ENCODE peak calls at places on chromosomes 5 and 9, in five cellular contexts. One of them, this sample, is unnamed.

GRCh38 chr9:131407717-131408195 is 13.9 kb downstream of the PRRC2B start:
- DNase-seq in mesenchymal stem cell: peak; percentile 35
- DNase-seq in neuronal stem cell: no peak
- DNase-seq in IMR-90: no peak
- DNase-seq in trophoblast cell: peak; percentile 33
- DNase-seq in this sample: peak; percentile 85

GRCh38 chr9:35350827-35351549 is 138.9 kb upstream of the RUSC2 start:
- DNase-seq in mesenchymal stem cell: peak; percentile 57
- DNase-seq in neuronal stem cell: no peak
- DNase-seq in IMR-90: peak; percentile 93
- DNase-seq in trophoblast cell: no peak
- DNase-seq in this sample: no peak

GRCh38 chr9:90861826-90862740 is 60.5 kb downstream of the SYK start:
- DNase-seq in neuronal stem cell: no peak
- DNase-seq in trophoblast cell: no peak
- DNase-seq in mesenchymal stem cell: no peak
- DNase-seq in IMR-90: no peak
- DNase-seq in this sample: peak; percentile 8

GRCh38 chr9:83007521-83008300 is 55.2 kb downstream of the RASEF start:
- DNase-seq in IMR-90: no peak
- DNase-seq in trophoblast cell: no peak
- DNase-seq in mesenchymal stem cell: no peak
- DNase-seq in neuronal stem cell: no peak
- DNase-seq in this sample: peak; percentile 46

GRCh38 chr5:58366461-58366860 is 93.4 kb downstream of the PLK2 start:
- DNase-seq in trophoblast cell: no peak
- DNase-seq in mesenchymal stem cell: peak; percentile 60
- DNase-seq in neuronal stem cell: no peak
- DNase-seq in IMR-90: peak; percentile 45
- DNase-seq in this sample: no peak

GRCh38 chr5:61306531-61307195 is 25.4 kb upstream of the ZSWIM6 start:
- DNase-seq in trophoblast cell: peak; percentile 91
- DNase-seq in IMR-90: peak; percentile 93
- DNase-seq in neuronal stem cell: no peak
- DNase-seq in mesenchymal stem cell: peak; percentile 97
- DNase-seq in this sample: no peak

GRCh38 chr5:57408714-57409113 is 73.9 kb downstream of the ACTBL2 start:
- DNase-seq in neuronal stem cell: no peak
- DNase-seq in IMR-90: peak; percentile 63
- DNase-seq in mesenchymal stem cell: peak; percentile 26
- DNase-seq in trophoblast cell: no peak
- DNase-seq in this sample: no peak

GRCh38 chr5:169013208-169013728 is 287.7 kb downstream of the SLIT3 start:
- DNase-seq in mesenchymal stem cell: no peak
- DNase-seq in IMR-90: no peak
- DNase-seq in neuronal stem cell: no peak
- DNase-seq in trophoblast cell: no peak
- DNase-seq in this sample: peak; percentile 39

GRCh38 chr5:122602700-122603099 is 172.2 kb upstream of the SNX2 start:
- DNase-seq in IMR-90: no peak
- DNase-seq in mesenchymal stem cell: no peak
- DNase-seq in trophoblast cell: no peak
- DNase-seq in neuronal stem cell: no peak
- DNase-seq in this sample: no peak

GRCh38 chr9:8251566-8251965 is 452.0 kb upstream of the DMAC1 start:
- DNase-seq in neuronal stem cell: no peak
- DNase-seq in IMR-90: no peak
- DNase-seq in mesenchymal stem cell: no peak
- DNase-seq in trophoblast cell: no peak
- DNase-seq in this sample: no peak

GRCh38 chr9:19229725-19230355 is 653 bp upstream of the DENND4C start:
- DNase-seq in trophoblast cell: peak; percentile 78
- DNase-seq in neuronal stem cell: no peak
- DNase-seq in mesenchymal stem cell: peak; percentile 68
- DNase-seq in IMR-90: no peak
- DNase-seq in this sample: peak; percentile 76

GRCh38 chr5:112320408-112320807 is 98.7 kb downstream of the EPB41L4A start:
- DNase-seq in neuronal stem cell: no peak
- DNase-seq in trophoblast cell: no peak
- DNase-seq in mesenchymal stem cell: no peak
- DNase-seq in IMR-90: no peak
- DNase-seq in this sample: no peak

GRCh38 chr5:176889321-176890280 is 9.5 kb downstream of the HK3 start:
- DNase-seq in neuronal stem cell: no peak
- DNase-seq in IMR-90: no peak
- DNase-seq in mesenchymal stem cell: no peak
- DNase-seq in trophoblast cell: no peak
- DNase-seq in this sample: no peak

GRCh38 chr5:147216552-147217154 is 18.2 kb upstream of the STK32A start:
- DNase-seq in IMR-90: no peak
- DNase-seq in trophoblast cell: no peak
- DNase-seq in neuronal stem cell: no peak
- DNase-seq in mesenchymal stem cell: peak; percentile 69
- DNase-seq in this sample: peak; percentile 47

GRCh38 chr5:55172051-55172899 is 702 bp downstream of the CDC20B start:
- DNase-seq in trophoblast cell: peak; percentile 52
- DNase-seq in neuronal stem cell: peak; percentile 75
- DNase-seq in mesenchymal stem cell: peak; percentile 86
- DNase-seq in IMR-90: peak; percentile 78
- DNase-seq in this sample: peak; percentile 65

GRCh38 chr5:11785771-11786342 is 118.4 kb downstream of the CTNND2 start:
- DNase-seq in trophoblast cell: no peak
- DNase-seq in neuronal stem cell: no peak
- DNase-seq in IMR-90: no peak
- DNase-seq in mesenchymal stem cell: no peak
- DNase-seq in this sample: no peak

GRCh38 chr5:145375521-145375920 is 459.6 kb downstream of the PRELID2 start:
- DNase-seq in mesenchymal stem cell: no peak
- DNase-seq in trophoblast cell: no peak
- DNase-seq in IMR-90: no peak
- DNase-seq in neuronal stem cell: no peak
- DNase-seq in this sample: no peak

GRCh38 chr9:79656127-79656526 is 84.4 kb downstream of the TLE4 start:
- DNase-seq in trophoblast cell: no peak
- DNase-seq in IMR-90: no peak
- DNase-seq in neuronal stem cell: no peak
- DNase-seq in mesenchymal stem cell: no peak
- DNase-seq in this sample: no peak

GRCh38 chr9:137045294-137046093 is 483 bp downstream of the NPDC1 start:
- DNase-seq in mesenchymal stem cell: peak; percentile 48
- DNase-seq in trophoblast cell: no peak
- DNase-seq in neuronal stem cell: no peak
- DNase-seq in IMR-90: peak; percentile 38
- DNase-seq in this sample: peak; percentile 50

GRCh38 chr9:90169490-90169889 is 473.1 kb downstream of the DIRAS2 start:
- DNase-seq in neuronal stem cell: no peak
- DNase-seq in trophoblast cell: no peak
- DNase-seq in IMR-90: no peak
- DNase-seq in mesenchymal stem cell: no peak
- DNase-seq in this sample: no peak

GRCh38 chr9:87796232-87796631 is 70.3 kb downstream of the CTSL start:
- DNase-seq in trophoblast cell: no peak
- DNase-seq in IMR-90: no peak
- DNase-seq in mesenchymal stem cell: no peak
- DNase-seq in neuronal stem cell: no peak
- DNase-seq in this sample: no peak

GRCh38 chr9:22446950-22447606 is 454 bp downstream of the DMRTA1 start:
- DNase-seq in trophoblast cell: peak; percentile 17
- DNase-seq in mesenchymal stem cell: peak; percentile 64
- DNase-seq in IMR-90: peak; percentile 20
- DNase-seq in neuronal stem cell: peak; percentile 74
- DNase-seq in this sample: peak; percentile 80

GRCh38 chr5:126680215-126680817 is 79.6 kb downstream of the PHAX start:
- DNase-seq in mesenchymal stem cell: peak; percentile 29
- DNase-seq in neuronal stem cell: no peak
- DNase-seq in trophoblast cell: no peak
- DNase-seq in IMR-90: peak; percentile 19
- DNase-seq in this sample: peak; percentile 77

GRCh38 chr5:80318212-80318611 is 1.6 kb upstream of the SPZ1 start:
- DNase-seq in mesenchymal stem cell: no peak
- DNase-seq in neuronal stem cell: no peak
- DNase-seq in trophoblast cell: no peak
- DNase-seq in IMR-90: peak; percentile 28
- DNase-seq in this sample: no peak

GRCh38 chr5:117803533-117803932 is 1184.8 kb downstream of the DTWD2 start:
- DNase-seq in IMR-90: peak; percentile 90
- DNase-seq in neuronal stem cell: no peak
- DNase-seq in trophoblast cell: peak; percentile 50
- DNase-seq in mesenchymal stem cell: peak; percentile 83
- DNase-seq in this sample: no peak

GRCh38 chr5:134462761-134463160 is 51.1 kb upstream of the CDKN2AIPNL start:
- DNase-seq in trophoblast cell: no peak
- DNase-seq in IMR-90: no peak
- DNase-seq in neuronal stem cell: no peak
- DNase-seq in mesenchymal stem cell: no peak
- DNase-seq in this sample: no peak

GRCh38 chr9:127980706-127981558 is at the start of gene EEIG1:
- DNase-seq in neuronal stem cell: peak; percentile 96
- DNase-seq in IMR-90: peak; percentile 86
- DNase-seq in mesenchymal stem cell: peak; percentile 93
- DNase-seq in trophoblast cell: peak; percentile 89
- DNase-seq in this sample: peak; percentile 97
- H3K14ac ChIP-seq in neuronal stem cell: peak within 1 kb of the TSS; percentile 89
- H3K14ac ChIP-seq in IMR-90: peak within 1 kb of the TSS; percentile 71
- H3K14ac ChIP-seq in mesenchymal stem cell: peak within 1 kb of the TSS; percentile 92
- H3K14ac ChIP-seq in trophoblast cell: peak within 1 kb of the TSS; percentile 80
- H3K14ac ChIP-seq in this sample: peak within 1 kb of the TSS; percentile 70

GRCh38 chr5:120140510-120140909 is 323.6 kb upstream of the PRR16 start:
- DNase-seq in trophoblast cell: no peak
- DNase-seq in neuronal stem cell: no peak
- DNase-seq in mesenchymal stem cell: no peak
- DNase-seq in IMR-90: no peak
- DNase-seq in this sample: no peak

GRCh38 chr5:120134944-120135343 is 329.2 kb upstream of the PRR16 start:
- DNase-seq in IMR-90: peak; percentile 46
- DNase-seq in trophoblast cell: no peak
- DNase-seq in mesenchymal stem cell: peak; percentile 20
- DNase-seq in neuronal stem cell: no peak
- DNase-seq in this sample: no peak

GRCh38 chr5:120139039-120139438 is 325.1 kb upstream of the PRR16 start:
- DNase-seq in trophoblast cell: peak; percentile 72
- DNase-seq in mesenchymal stem cell: peak; percentile 100
- DNase-seq in IMR-90: peak; percentile 99
- DNase-seq in neuronal stem cell: no peak
- DNase-seq in this sample: no peak

GRCh38 chr5:120137582-120137981 is 326.5 kb upstream of the PRR16 start:
- DNase-seq in mesenchymal stem cell: no peak
- DNase-seq in neuronal stem cell: no peak
- DNase-seq in IMR-90: no peak
- DNase-seq in trophoblast cell: no peak
- DNase-seq in this sample: no peak
- H3K14ac ChIP-seq in mesenchymal stem cell: peak overlapping the region; percentile 61
- H3K14ac ChIP-seq in neuronal stem cell: no peak overlapping the region
- H3K14ac ChIP-seq in IMR-90: peak overlapping the region; percentile 61
- H3K14ac ChIP-seq in trophoblast cell: no peak overlapping the region
- H3K14ac ChIP-seq in this sample: no peak overlapping the region

DNA sequence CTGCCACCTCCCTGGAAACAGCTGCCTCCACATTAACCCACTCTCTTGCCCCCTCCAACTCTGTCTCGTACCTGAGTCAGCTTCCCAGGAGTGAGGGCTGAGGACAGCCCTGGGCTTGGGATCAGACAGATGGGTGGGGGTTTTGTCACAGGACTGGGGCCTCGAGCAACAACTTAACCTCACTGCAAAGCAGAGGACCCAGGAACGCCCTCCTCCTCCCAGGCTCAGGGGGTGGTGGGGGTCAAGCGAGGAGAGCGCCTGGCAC is 446 bp downstream of the SARDH start:
- DNase-seq in trophoblast cell: no peak
- DNase-seq in mesenchymal stem cell: peak; percentile 72
- DNase-seq in IMR-90: no peak
- DNase-seq in neuronal stem cell: no peak
- DNase-seq in this sample: no peak
- H3K14ac ChIP-seq in trophoblast cell: no peak overlapping the region
- H3K14ac ChIP-seq in mesenchymal stem cell: peak overlapping the region; percentile 83
- H3K14ac ChIP-seq in IMR-90: no peak overlapping the region
- H3K14ac ChIP-seq in neuronal stem cell: peak overlapping the region; percentile 75
- H3K14ac ChIP-seq in this sample: no peak overlapping the region

GRCh38 chr5:179623906-179624741 is 653 bp upstream of the HNRNPH1 start:
- DNase-seq in neuronal stem cell: no peak
- DNase-seq in mesenchymal stem cell: peak; percentile 81
- DNase-seq in trophoblast cell: peak; percentile 20
- DNase-seq in IMR-90: peak; percentile 85
- DNase-seq in this sample: no peak

GRCh38 chr5:179620703-179621350 is 2.6 kb downstream of the HNRNPH1 start:
- DNase-seq in trophoblast cell: no peak
- DNase-seq in IMR-90: no peak
- DNase-seq in mesenchymal stem cell: no peak
- DNase-seq in neuronal stem cell: no peak
- DNase-seq in this sample: no peak

GRCh38 chr5:179624841-179625271 is 1.4 kb upstream of the HNRNPH1 start:
- DNase-seq in neuronal stem cell: no peak
- DNase-seq in mesenchymal stem cell: no peak
- DNase-seq in trophoblast cell: no peak
- DNase-seq in IMR-90: no peak
- DNase-seq in this sample: peak; percentile 39

GRCh38 chr5:179621551-179621971 is 1.9 kb downstream of the HNRNPH1 start:
- DNase-seq in IMR-90: no peak
- DNase-seq in mesenchymal stem cell: no peak
- DNase-seq in neuronal stem cell: no peak
- DNase-seq in trophoblast cell: no peak
- DNase-seq in this sample: no peak

GRCh38 chr5:179623001-179623905 is at the start of gene HNRNPH1:
- DNase-seq in trophoblast cell: peak; percentile 99
- DNase-seq in mesenchymal stem cell: peak; percentile 99
- DNase-seq in neuronal stem cell: peak; percentile 97
- DNase-seq in IMR-90: peak; percentile 98
- DNase-seq in this sample: peak; percentile 95
- H3K14ac ChIP-seq in trophoblast cell: peak within 1 kb of the TSS; percentile 100
- H3K14ac ChIP-seq in mesenchymal stem cell: peak within 1 kb of the TSS; percentile 100
- H3K14ac ChIP-seq in neuronal stem cell: peak within 1 kb of the TSS; percentile 97
- H3K14ac ChIP-seq in IMR-90: peak within 1 kb of the TSS; percentile 99
- H3K14ac ChIP-seq in this sample: peak within 1 kb of the TSS; percentile 98

GRCh38 chr5:74866653-74867162 is 521 bp upstream of the FAM169A start:
- DNase-seq in IMR-90: no peak
- DNase-seq in trophoblast cell: no peak
- DNase-seq in mesenchymal stem cell: no peak
- DNase-seq in neuronal stem cell: peak; percentile 55
- DNase-seq in this sample: peak; percentile 61
- H3K14ac ChIP-seq in IMR-90: no peak overlapping the region
- H3K14ac ChIP-seq in trophoblast cell: peak overlapping the region; percentile 92
- H3K14ac ChIP-seq in mesenchymal stem cell: no peak overlapping the region
- H3K14ac ChIP-seq in neuronal stem cell: peak overlapping the region; percentile 14
- H3K14ac ChIP-seq in this sample: peak overlapping the region; percentile 1

GRCh38 chr9:74573792-74574191 is 76.7 kb downstream of the RORB start:
- DNase-seq in IMR-90: no peak
- DNase-seq in mesenchymal stem cell: no peak
- DNase-seq in trophoblast cell: no peak
- DNase-seq in neuronal stem cell: no peak
- DNase-seq in this sample: no peak
- H3K14ac ChIP-seq in IMR-90: no peak overlapping the region
- H3K14ac ChIP-seq in mesenchymal stem cell: no peak overlapping the region
- H3K14ac ChIP-seq in trophoblast cell: no peak overlapping the region
- H3K14ac ChIP-seq in neuronal stem cell: no peak overlapping the region
- H3K14ac ChIP-seq in this sample: no peak overlapping the region